ENCODE peak calls at places on chromosome 7, in nine cellular contexts. M is transverse colon; A is cardiac muscle cell; L is A549; S is body of pancreas; K is CD4-positive, alpha-beta memory T cell; V is hepatocyte; O is dorsolateral prefrontal cortex; Q is heart left ventricle. F is an unnamed sample.

GRCh38 chr7:105480931-105481330 is 41.1 kb downstream of the PUS7 start:
- DNase-seq in K (no peak), V (no peak), L (no peak), A (no peak), M (no peak), S (no peak), Q (no peak), O (no peak), F (no peak)

GRCh38 chr7:2138146-2138765 is 94.5 kb downstream of the MAD1L1 start:
- DNase-seq in V (no peak), L (no peak), M (peak; percentile 19), A (no peak), S (no peak), Q (no peak), O (no peak), K (peak; percentile 27), F (no peak)

GRCh38 chr7:17966706-17967105 is 26.4 kb upstream of the SNX13 start:
- DNase-seq in S (no peak), A (no peak), O (no peak), K (no peak), M (no peak), Q (no peak), V (no peak), L (no peak), F (no peak)

GRCh38 chr7:79681454-79681853 is 228.0 kb upstream of the MAGI2 start:
- DNase-seq in V (no peak), L (no peak), M (no peak), O (no peak), A (no peak), Q (no peak), K (no peak), S (no peak), F (no peak)

GRCh38 chr7:1662101-1662500 is 8.0 kb upstream of the ELFN1 start:
- DNase-seq in S (no peak), K (no peak), O (no peak), Q (no peak), V (no peak), M (no peak), L (no peak), A (no peak), F (no peak)

GRCh38 chr7:38548605-38549004 is 82.6 kb downstream of the AMPH start:
- DNase-seq in L (no peak), A (no peak), M (peak; percentile 41), S (no peak), O (no peak), Q (no peak), V (no peak), K (no peak), F (no peak)

GRCh38 chr7:12028508-12028907 is 182.6 kb upstream of the TMEM106B start:
- DNase-seq in Q (no peak), A (no peak), L (no peak), K (no peak), V (no peak), S (no peak), M (no peak), O (no peak), F (no peak)

GRCh38 chr7:98398567-98399372 is 2.1 kb downstream of the BAIAP2L1 start:
- DNase-seq in A (no peak), Q (no peak), K (no peak), V (peak; percentile 32), L (peak; percentile 70), M (no peak), O (no peak), S (no peak), F (no peak)

GRCh38 chr7:80910228-80910627 is 8.6 kb downstream of the SEMA3C start:
- DNase-seq in O (no peak), V (no peak), M (no peak), L (no peak), Q (no peak), A (no peak), S (no peak), K (no peak), F (no peak)

GRCh38 chr7:111821076-111821475 is 258.8 kb upstream of the IMMP2L start:
- DNase-seq in L (no peak), O (no peak), V (no peak), A (no peak), K (no peak), Q (no peak), S (no peak), M (no peak), F (no peak)

GRCh38 chr7:91407942-91408341 is 143.7 kb downstream of the FZD1 start:
- DNase-seq in A (no peak), M (no peak), Q (no peak), L (no peak), S (no peak), V (no peak), K (no peak), O (no peak), F (no peak)

GRCh38 chr7:120959929-120960484 is 9.4 kb downstream of the ING3 start:
- DNase-seq in O (no peak), S (no peak), Q (no peak), L (no peak), M (no peak), K (no peak), A (no peak), V (no peak), F (no peak)

GRCh38 chr7:128747327-128748079 is 8.3 kb downstream of the CALU start:
- DNase-seq in V (peak; percentile 20), O (no peak), M (no peak), K (no peak), A (no peak), S (no peak), L (no peak), Q (no peak), F (no peak)

GRCh38 chr7:137690635-137691034 is 156.1 kb downstream of the DGKI start:
- DNase-seq in K (no peak), A (no peak), S (no peak), O (no peak), V (no peak), Q (no peak), L (no peak), M (no peak), F (no peak)

GRCh38 chr7:123649956-123650355 is 5.7 kb upstream of the LMOD2 start:
- DNase-seq in O (no peak), V (no peak), K (no peak), L (no peak), A (no peak), Q (no peak), M (no peak), S (no peak), F (no peak)

GRCh38 chr7:369981-370621 is 80.1 kb downstream of the FOXL3 start:
- DNase-seq in V (peak; percentile 54), S (peak; percentile 66), O (no peak), K (no peak), L (no peak), A (no peak), M (peak; percentile 16), Q (no peak), F (no peak)

GRCh38 chr7:29639887-29640600 is 76.4 kb downstream of the PRR15 start:
- DNase-seq in A (no peak), O (no peak), Q (no peak), V (no peak), S (no peak), K (no peak), L (no peak), M (no peak), F (no peak)

DNA sequence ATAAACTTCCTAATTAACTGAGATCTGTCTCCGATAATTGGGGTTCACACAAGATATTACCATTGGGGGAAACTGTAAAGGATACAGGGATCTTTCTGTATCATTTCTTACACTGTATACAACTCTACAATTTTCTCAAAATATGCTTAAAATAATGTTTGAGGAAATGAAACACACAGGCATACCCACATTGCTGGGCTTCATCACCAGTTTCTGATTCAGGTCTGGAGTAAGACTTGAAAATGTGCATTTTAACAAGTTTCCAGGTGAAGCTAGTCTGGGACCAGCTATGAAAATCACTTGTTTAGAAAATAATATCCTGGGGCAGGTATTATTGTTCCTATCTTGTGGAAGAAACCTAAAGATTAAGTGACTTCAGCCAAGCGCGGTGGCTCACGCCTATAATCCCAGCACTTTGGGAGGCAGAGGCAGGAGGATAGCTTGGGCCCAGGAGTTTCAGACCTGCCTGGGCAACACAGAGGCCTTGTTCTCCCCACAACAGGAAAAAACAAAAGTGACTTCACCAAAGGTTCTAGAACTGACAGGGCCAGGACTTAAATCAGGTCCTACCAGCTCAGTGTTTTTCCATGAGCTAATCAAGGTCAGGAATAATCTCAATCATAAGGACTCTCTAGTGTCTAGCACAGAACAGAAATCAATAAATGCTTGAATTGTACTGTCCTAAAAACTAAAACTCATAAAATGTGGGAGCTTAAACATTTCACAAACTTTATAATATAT is 12.6 kb downstream of the TOMM7 start:
- DNase-seq in V (no peak), S (no peak), M (no peak), A (no peak), Q (no peak), L (no peak), O (no peak), K (no peak), F (no peak)
- H3K27ac ChIP-seq in V (peak overlapping the region; percentile 65), S (peak overlapping the region; percentile 59), M (no peak overlapping the region), A (peak overlapping the region; percentile 10), Q (no peak overlapping the region), L (no peak overlapping the region), O (no peak overlapping the region), K (no peak overlapping the region), F (no peak overlapping the region)

GRCh38 chr7:151459726-151460473 is 20.0 kb upstream of the CRYGN start:
- DNase-seq in K (no peak), L (peak; percentile 90), O (peak; percentile 67), A (peak; percentile 81), S (peak; percentile 71), M (peak; percentile 87), Q (peak; percentile 73), V (peak; percentile 91), F (no peak)
- H3K27ac ChIP-seq in K (no peak overlapping the region), L (peak overlapping the region; percentile 83), O (peak overlapping the region; percentile 66), A (peak overlapping the region; percentile 96), S (peak overlapping the region; percentile 87), M (peak overlapping the region; percentile 86), Q (peak overlapping the region; percentile 92), V (peak overlapping the region; percentile 97), F (no peak overlapping the region)

GRCh38 chr7:74292757-74293576 is 3.8 kb downstream of the CLIP2 start:
- DNase-seq in A (no peak), M (peak; percentile 87), V (peak; percentile 86), O (no peak), S (peak; percentile 81), Q (no peak), L (peak; percentile 53), K (no peak), F (no peak)
- H3K27ac ChIP-seq in A (no peak overlapping the region), M (peak overlapping the region; percentile 87), V (peak overlapping the region; percentile 86), O (peak overlapping the region; percentile 69), S (peak overlapping the region; percentile 88), Q (no peak overlapping the region), L (peak overlapping the region; percentile 75), K (no peak overlapping the region), F (peak overlapping the region; percentile 18)

DNA sequence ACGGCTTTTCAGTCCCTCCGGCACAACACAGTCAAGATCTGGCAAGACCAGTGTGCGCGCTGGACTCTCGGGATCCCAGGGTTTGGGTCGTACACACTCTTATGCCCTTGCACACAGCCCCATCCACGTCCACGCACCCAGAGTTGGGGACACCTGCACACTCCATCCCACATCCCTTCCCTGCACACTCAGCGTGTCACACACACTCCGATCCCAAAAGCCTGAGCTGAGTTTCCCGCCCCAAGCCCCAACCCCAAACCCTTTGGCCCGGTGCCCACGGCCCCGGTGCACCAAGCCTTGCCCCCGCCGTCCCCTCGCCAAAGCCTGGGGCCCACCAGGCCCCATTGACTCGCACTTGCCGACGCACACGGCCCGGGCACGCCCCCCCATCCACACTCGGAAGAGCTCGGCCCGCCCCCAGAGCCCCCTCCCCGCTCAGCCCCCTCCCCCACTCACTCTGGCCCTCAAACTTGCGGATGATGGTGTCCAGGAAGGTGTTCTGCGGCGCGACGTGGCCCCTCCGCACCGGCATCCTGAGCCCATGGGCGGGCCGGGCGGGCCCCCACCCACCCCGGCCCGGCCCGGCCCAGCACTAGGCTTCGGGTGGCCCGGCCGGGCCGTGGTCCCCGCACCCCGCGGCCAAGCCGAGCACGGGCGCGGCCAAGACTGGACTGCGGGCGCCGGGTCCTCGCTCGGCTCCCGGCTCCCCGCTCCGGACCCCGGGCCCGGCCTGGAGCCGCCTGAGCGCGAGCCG is 562 bp downstream of the KCNH2 start:
- DNase-seq in O (no peak), V (no peak), M (no peak), Q (no peak), L (no peak), K (no peak), A (peak; percentile 77), S (no peak), F (no peak)
- H3K27ac ChIP-seq in O (no peak overlapping the region), V (no peak overlapping the region), M (peak overlapping the region; percentile 61), Q (peak overlapping the region; percentile 87), L (peak overlapping the region; percentile 80), K (no peak overlapping the region), A (peak overlapping the region; percentile 95), S (no peak overlapping the region), F (no peak overlapping the region)